ENCODE peak calls at places on chromosome 5, in five cellular contexts. P, F, M, O and N are unnamed samples.
A peak's percentile ranks its signal among the peaks of the same experiment; 100 is the strongest.

GRCh38 chr5:134101686-134102439 is 12.6 kb upstream of the TCF7 start:
- DNase-seq in P (peak; percentile 57), F (peak; percentile 57), M (peak; percentile 65), O (peak; percentile 28), N (no peak)

GRCh38 chr5:88676637-88677481 is 206.1 kb downstream of the MEF2C start:
- DNase-seq in P (no peak), F (no peak), M (no peak), O (no peak), N (no peak)

GRCh38 chr5:1385395-1386273 is 40.7 kb upstream of the CLPTM1L start:
- DNase-seq in P (peak; percentile 89), F (peak; percentile 87), M (peak; percentile 78), O (peak; percentile 56), N (peak; percentile 39)

GRCh38 chr5:107442452-107442851 is 228.3 kb downstream of the EFNA5 start:
- DNase-seq in P (no peak), F (no peak), M (no peak), O (no peak), N (no peak)

GRCh38 chr5:144831650-144832049 is 661.0 kb downstream of the KCTD16 start:
- DNase-seq in P (no peak), F (no peak), M (no peak), O (no peak), N (no peak)

GRCh38 chr5:45410304-45410995 is 285.7 kb downstream of the HCN1 start:
- DNase-seq in P (no peak), F (no peak), M (peak; percentile 18), O (no peak), N (no peak)

GRCh38 chr5:15598294-15598902 is 98.4 kb downstream of the FBXL7 start:
- DNase-seq in P (peak; percentile 30), F (no peak), M (peak; percentile 29), O (peak; percentile 30), N (no peak)

GRCh38 chr5:176578391-176578808 is 29.3 kb downstream of the CDHR2 start:
- DNase-seq in P (peak; percentile 80), F (peak; percentile 23), M (peak; percentile 53), O (peak; percentile 87), N (peak; percentile 33)

GRCh38 chr5:168935183-168935582 is 356.0 kb upstream of the PANK3 start:
- DNase-seq in P (no peak), F (no peak), M (no peak), O (no peak), N (no peak)

GRCh38 chr5:139670369-139671095 is 22.4 kb downstream of the CXXC5 start:
- DNase-seq in P (peak; percentile 45), F (no peak), M (no peak), O (peak; percentile 31), N (no peak)

GRCh38 chr5:160357861-160358411 is 12.5 kb downstream of the C1QTNF2 start:
- DNase-seq in P (peak; percentile 54), F (peak; percentile 34), M (no peak), O (no peak), N (no peak)

GRCh38 chr5:3925935-3926334 is 330.3 kb downstream of the IRX1 start:
- DNase-seq in P (no peak), F (no peak), M (no peak), O (no peak), N (no peak)

GRCh38 chr5:96219580-96220281 is 213.3 kb downstream of the PCSK1 start:
- DNase-seq in P (no peak), F (no peak), M (no peak), O (peak; percentile 90), N (peak; percentile 42)

GRCh38 chr5:137900925-137901817 is 11.9 kb downstream of the PKD2L2 start:
- DNase-seq in P (no peak), F (no peak), M (no peak), O (no peak), N (no peak)

GRCh38 chr5:36239370-36240293 is 2.1 kb downstream of the NADK2 start:
- DNase-seq in P (no peak), F (no peak), M (no peak), O (no peak), N (no peak)
- H3K4me3 ChIP-seq in P (peak overlapping the region; percentile 99), F (peak overlapping the region; percentile 95), M (peak overlapping the region; percentile 59), O (peak overlapping the region; percentile 80), N (peak overlapping the region; percentile 84)

GRCh38 chr5:114358329-114358728 is 3.5 kb upstream of the KCNN2 start:
- DNase-seq in P (no peak), F (no peak), M (no peak), O (no peak), N (no peak)
- TF ChIP-seq CTCF in P (no peak), F (no peak), M (no peak), O (no peak), N (peak; percentile 26)

GRCh38 chr5:154590093-154590724 is 112.2 kb upstream of the HAND1 start:
- DNase-seq in P (no peak), F (no peak), M (no peak), O (no peak), N (no peak)
- H3K4me3 ChIP-seq in P (no peak overlapping the region), F (no peak overlapping the region), M (no peak overlapping the region), O (no peak overlapping the region), N (no peak overlapping the region)

DNA sequence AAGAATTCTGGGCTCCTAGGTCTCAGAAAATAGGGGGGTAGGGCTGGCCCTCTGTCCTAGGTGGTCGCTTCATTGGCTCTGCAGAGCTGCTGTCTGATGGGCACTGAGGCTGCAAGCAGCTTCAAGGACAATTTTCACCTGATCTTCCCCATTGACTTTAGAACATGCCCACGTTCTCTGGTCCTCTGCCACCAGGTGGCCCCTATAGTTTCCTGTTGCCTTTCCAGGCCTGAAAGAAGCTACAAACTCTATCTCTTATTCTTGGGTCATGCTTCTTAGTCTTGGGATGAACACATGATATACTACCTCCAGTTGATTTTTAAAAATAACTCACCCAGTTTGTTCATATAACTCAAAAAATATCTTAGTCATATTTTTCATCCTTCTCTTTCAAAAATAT is 26.3 kb downstream of the SPZ1 start:
- DNase-seq in P (peak; percentile 29), F (no peak), M (peak; percentile 34), O (peak; percentile 58), N (peak; percentile 38)
- TF ChIP-seq CTCF in P (no peak), F (peak; percentile 23), M (peak; percentile 35), O (peak; percentile 69), N (peak; percentile 44)

GRCh38 chr5:56656816-56657740 is 158.3 kb upstream of the MAP3K1 start:
- DNase-seq in P (no peak), F (no peak), M (no peak), O (peak; percentile 41), N (no peak)

GRCh38 chr5:56663523-56663922 is 151.8 kb upstream of the MAP3K1 start:
- DNase-seq in P (no peak), F (no peak), M (no peak), O (no peak), N (no peak)

GRCh38 chr5:56662891-56663290 is 152.5 kb upstream of the MAP3K1 start:
- DNase-seq in P (no peak), F (no peak), M (no peak), O (no peak), N (no peak)

GRCh38 chr5:56659991-56660390 is 155.4 kb upstream of the MAP3K1 start:
- DNase-seq in P (no peak), F (no peak), M (no peak), O (no peak), N (no peak)

GRCh38 chr5:56658972-56659371 is 156.4 kb upstream of the MAP3K1 start:
- DNase-seq in P (no peak), F (no peak), M (no peak), O (peak; percentile 52), N (no peak)
- H3K4me3 ChIP-seq in P (no peak overlapping the region), F (no peak overlapping the region), M (no peak overlapping the region), O (no peak overlapping the region), N (no peak overlapping the region)

GRCh38 chr5:78287169-78287568 is 7.3 kb downstream of the AP3B1 start:
- DNase-seq in P (no peak), F (no peak), M (no peak), O (no peak), N (no peak)
- TF ChIP-seq CTCF in P (no peak), F (no peak), M (no peak), O (no peak), N (no peak)

DNA sequence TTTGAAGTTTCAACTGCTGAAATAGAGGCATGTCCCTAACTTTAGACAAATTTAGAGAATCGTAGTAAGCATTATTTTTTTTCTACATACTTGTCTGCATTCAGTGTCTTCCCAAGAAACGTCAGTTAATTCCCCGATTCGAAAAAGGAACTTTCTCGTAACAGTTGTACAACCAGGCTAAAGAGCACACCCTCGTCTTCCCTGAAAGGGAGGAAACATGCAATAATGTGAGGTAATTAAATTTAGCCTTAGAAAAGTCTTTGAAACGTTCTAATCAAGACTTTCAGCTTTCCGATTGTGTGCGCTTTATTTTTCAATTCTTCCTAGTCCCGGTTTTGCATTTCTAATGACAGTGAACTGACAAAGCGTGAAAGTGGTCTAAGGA is 362 bp upstream of the SLC1A3 start:
- DNase-seq in P (no peak), F (no peak), M (no peak), O (no peak), N (no peak)
- H3K4me3 ChIP-seq in P (peak overlapping the region; percentile 57), F (peak overlapping the region; percentile 65), M (peak overlapping the region; percentile 88), O (peak overlapping the region; percentile 90), N (peak overlapping the region; percentile 86)

GRCh38 chr5:8247074-8247473 is 378.1 kb downstream of the MTRR start:
- DNase-seq in P (no peak), F (no peak), M (no peak), O (no peak), N (no peak)

GRCh38 chr5:8253376-8253775 is 384.4 kb downstream of the MTRR start:
- DNase-seq in P (no peak), F (no peak), M (no peak), O (no peak), N (no peak)

GRCh38 chr5:8241558-8241957 is 372.6 kb downstream of the MTRR start:
- DNase-seq in P (no peak), F (no peak), M (no peak), O (no peak), N (no peak)

GRCh38 chr5:8247485-8247884 is 378.5 kb downstream of the MTRR start:
- DNase-seq in P (no peak), F (no peak), M (no peak), O (no peak), N (no peak)
- TF ChIP-seq CTCF in P (no peak), F (no peak), M (peak; percentile 9), O (no peak), N (no peak)